ENCODE peak calls at places on chromosomes 5 and 9, in six cellular contexts. S is coronary artery, L is lower leg skin, F is esophagus squamous epithelium, M is RWPE2, X is GM06990. A is an unnamed sample.

GRCh38 chr5:62783374-62784057 is 204.9 kb downstream of the LRRC70 start:
- DNase-seq in S (no peak), L (no peak), F (no peak), M (no peak), X (no peak), A (no peak)

GRCh38 chr5:98333921-98334320 is 439.5 kb upstream of the RGMB start:
- DNase-seq in S (no peak), L (no peak), F (no peak), M (no peak), X (no peak), A (no peak)

GRCh38 chr9:7011395-7012067 is 253.8 kb downstream of the KDM4C start:
- DNase-seq in S (no peak), L (no peak), F (no peak), M (no peak), X (peak; percentile 4), A (no peak)

GRCh38 chr5:52837068-52837467 is 49.4 kb downstream of the ITGA1 start:
- DNase-seq in S (no peak), L (no peak), F (no peak), M (no peak), X (no peak), A (no peak)

GRCh38 chr5:77994943-77995342 is 218.8 kb upstream of the TBCA start:
- DNase-seq in S (no peak), L (no peak), F (no peak), M (no peak), X (no peak), A (no peak)

GRCh38 chr5:163718256-163718655 is 212.8 kb downstream of the MAT2B start:
- DNase-seq in S (no peak), L (no peak), F (no peak), M (no peak), X (no peak), A (no peak)

GRCh38 chr9:72322259-72322658 is 42.7 kb downstream of the ZFAND5 start:
- DNase-seq in S (no peak), L (no peak), F (no peak), M (no peak), X (no peak), A (no peak)

GRCh38 chr5:137218896-137219295 is 280.2 kb downstream of the SPOCK1 start:
- DNase-seq in S (no peak), L (no peak), F (no peak), M (no peak), X (no peak), A (no peak)

GRCh38 chr5:142280066-142281011 is 44.5 kb downstream of the SPRY4 start:
- DNase-seq in S (peak; percentile 93), L (no peak), F (no peak), M (no peak), X (no peak), A (no peak)

GRCh38 chr9:137070906-137071275 is 534 bp upstream of the SAPCD2 start:
- DNase-seq in S (no peak), L (no peak), F (no peak), M (no peak), X (no peak), A (no peak)

GRCh38 chr5:77841616-77842015 is 65.5 kb upstream of the TBCA start:
- DNase-seq in S (no peak), L (no peak), F (no peak), M (no peak), X (no peak), A (no peak)

GRCh38 chr5:23223846-23224245 is 283.6 kb upstream of the PRDM9 start:
- DNase-seq in S (no peak), L (no peak), F (no peak), M (no peak), X (no peak), A (no peak)

GRCh38 chr5:426392-426976 is 16.5 kb upstream of the EXOC3 start:
- DNase-seq in S (no peak), L (no peak), F (no peak), M (no peak), X (no peak), A (no peak)

GRCh38 chr5:139105621-139106071 is 92.5 kb downstream of the SIL1 start:
- DNase-seq in S (no peak), L (peak; percentile 74), F (no peak), M (no peak), X (no peak), A (no peak)

GRCh38 chr9:20384642-20385041 is 237.7 kb downstream of the MLLT3 start:
- DNase-seq in S (no peak), L (no peak), F (no peak), M (no peak), X (no peak), A (no peak)

GRCh38 chr5:61999371-61999770 is 306.6 kb upstream of the KIF2A start:
- DNase-seq in S (no peak), L (no peak), F (no peak), M (no peak), X (no peak), A (no peak)

GRCh38 chr5:132020568-132021339 is 9.3 kb upstream of the ACSL6 start:
- DNase-seq in S (peak; percentile 40), L (peak; percentile 68), F (no peak), M (peak; percentile 41), X (no peak), A (no peak)

GRCh38 chr5:145925353-145925752 is 11.0 kb upstream of the SH3RF2 start:
- DNase-seq in S (no peak), L (no peak), F (no peak), M (no peak), X (no peak), A (no peak)

GRCh38 chr9:123881604-123882003 is 48.3 kb downstream of the DENND1A start:
- DNase-seq in S (no peak), L (no peak), F (no peak), M (no peak), X (no peak), A (no peak)

GRCh38 chr5:20514145-20514544 is 526.1 kb upstream of the CDH18 start:
- DNase-seq in S (no peak), L (no peak), F (no peak), M (no peak), X (no peak), A (no peak)

GRCh38 chr5:35303152-35303551 is 72.9 kb upstream of the PRLR start:
- DNase-seq in S (no peak), L (no peak), F (no peak), M (no peak), X (peak; percentile 33), A (no peak)

GRCh38 chr9:81686614-81687520 is 2.5 kb downstream of the TLE1 start:
- DNase-seq in S (peak; percentile 88), L (peak; percentile 95), F (peak; percentile 36), M (peak; percentile 87), X (peak; percentile 24), A (peak; percentile 13)

DNA sequence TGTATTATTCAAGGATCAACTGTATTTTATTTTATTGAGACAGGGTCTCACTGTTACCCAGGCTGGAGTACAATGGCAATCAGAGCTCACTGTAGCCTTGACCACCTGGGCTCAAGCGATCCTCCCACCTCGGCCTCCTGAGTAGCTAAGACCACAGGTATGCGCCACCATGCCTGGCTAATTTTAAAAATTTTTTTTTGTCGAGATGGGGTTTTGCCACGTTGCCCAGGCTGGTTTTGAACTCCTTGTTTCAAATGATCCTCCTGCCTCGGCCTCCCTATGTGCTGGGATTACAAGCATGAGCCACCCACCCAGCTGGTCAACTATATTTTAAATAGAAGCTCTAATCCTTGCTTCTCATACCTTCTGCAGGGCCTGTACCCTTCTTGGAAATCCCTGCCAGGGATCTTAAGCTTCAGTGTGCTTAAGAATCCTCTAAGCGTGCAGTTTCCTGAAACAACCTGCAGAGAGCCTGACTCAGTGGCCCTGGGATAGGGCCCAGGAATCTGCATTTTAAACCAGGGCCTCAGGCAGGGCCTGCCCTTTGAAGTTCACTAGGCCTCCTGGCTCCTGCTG is 2.9 kb downstream of the AKNA start:
- DNase-seq in S (no peak), L (no peak), F (no peak), M (no peak), X (no peak), A (no peak)
- H3K4me3 ChIP-seq in S (no peak overlapping the region), L (no peak overlapping the region), F (no peak overlapping the region), M (no peak overlapping the region), X (peak overlapping the region; percentile 60), A (peak overlapping the region; percentile 47)

GRCh38 chr5:100697970-100698369 is 162.8 kb downstream of the FAM174A start:
- DNase-seq in S (no peak), L (no peak), F (no peak), M (no peak), X (no peak), A (no peak)
- TF ChIP-seq CTCF in S (no peak), L (no peak), F (no peak), M (peak; percentile 33), X (peak; percentile 35), A (peak; percentile 35)

GRCh38 chr9:38109601-38110000 is 40.6 kb upstream of the SHB start:
- DNase-seq in S (peak; percentile 53), L (peak; percentile 37), F (no peak), M (no peak), X (no peak), A (no peak)

GRCh38 chr9:38106488-38106887 is 37.5 kb upstream of the SHB start:
- DNase-seq in S (no peak), L (no peak), F (no peak), M (no peak), X (no peak), A (no peak)

GRCh38 chr9:38107811-38108304 is 38.8 kb upstream of the SHB start:
- DNase-seq in S (peak; percentile 40), L (peak; percentile 46), F (no peak), M (no peak), X (no peak), A (no peak)

GRCh38 chr9:38107405-38107804 is 38.4 kb upstream of the SHB start:
- DNase-seq in S (no peak), L (no peak), F (no peak), M (no peak), X (no peak), A (no peak)

GRCh38 chr9:38108326-38108725 is 39.3 kb upstream of the SHB start:
- DNase-seq in S (peak; percentile 24), L (peak; percentile 34), F (no peak), M (no peak), X (no peak), A (no peak)
- H3K4me3 ChIP-seq in S (no peak overlapping the region), L (no peak overlapping the region), F (no peak overlapping the region), M (no peak overlapping the region), X (no peak overlapping the region), A (no peak overlapping the region)

GRCh38 chr5:158124606-158125316 is 265.8 kb upstream of the CLINT1 start:
- DNase-seq in S (no peak), L (no peak), F (no peak), M (no peak), X (no peak), A (no peak)

GRCh38 chr5:158120760-158121159 is 261.8 kb upstream of the CLINT1 start:
- DNase-seq in S (no peak), L (no peak), F (no peak), M (no peak), X (no peak), A (no peak)

GRCh38 chr5:158123595-158123994 is 264.6 kb upstream of the CLINT1 start:
- DNase-seq in S (no peak), L (no peak), F (no peak), M (no peak), X (no peak), A (no peak)

GRCh38 chr5:158119852-158120708 is 261.1 kb upstream of the CLINT1 start:
- DNase-seq in S (no peak), L (no peak), F (no peak), M (no peak), X (no peak), A (no peak)

DNA sequence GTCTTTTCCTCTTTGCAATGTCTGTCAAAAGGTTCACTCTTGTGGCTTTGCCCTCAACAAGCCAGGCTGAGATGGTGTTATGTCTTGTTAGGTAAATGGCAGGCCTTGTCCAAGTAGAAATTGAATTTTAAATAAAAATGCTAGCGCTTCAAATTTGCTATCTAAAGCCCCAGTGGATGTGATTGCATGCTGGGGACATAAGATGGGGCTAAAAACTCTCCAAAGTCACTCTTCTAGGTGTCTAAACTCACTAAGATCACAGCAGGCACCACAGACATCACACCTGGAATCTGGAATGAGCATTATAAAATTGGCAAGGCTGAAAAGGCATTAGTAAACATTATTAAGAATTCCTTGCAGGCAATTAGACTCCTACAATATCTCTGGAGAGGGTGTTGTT is 262.7 kb upstream of the CLINT1 start:
- DNase-seq in S (no peak), L (no peak), F (no peak), M (no peak), X (no peak), A (no peak)
- TF ChIP-seq CTCF in S (no peak), L (no peak), F (no peak), M (no peak), X (no peak), A (no peak)

A was measured in GM12864.